ENCODE peak calls at places on chromosomes 3 and 15, in nine cellular contexts. T is tibial nerve; O is PC-9; U is adipocyte; R is lower lobe of right lung; Q is left ventricle myocardium inferior; E is lung; F is CD8-positive, alpha-beta T cell; L is IMR-90. Z is an unnamed sample. For H3K27me3 and H3K4me1, the result is how much of the 10 kb centered on the place peaks cover.

GRCh38 chr3:44914936-44915335 is 40.5 kb downstream of the TGM4 start:
- DNase-seq in T (no peak), O (peak), U (peak), R (no peak), Q (no peak), E (no peak), F (no peak), L (no peak), Z (no peak)

GRCh38 chr15:82739086-82739485 is 29.4 kb upstream of the AP3B2 start:
- DNase-seq in T (no peak), O (no peak), U (no peak), R (no peak), Q (no peak), E (no peak), F (no peak), L (peak), Z (no peak)

GRCh38 chr15:73598540-73599195 is 34.5 kb downstream of the NPTN start:
- DNase-seq in T (no peak), O (no peak), U (peak), R (no peak), Q (no peak), E (no peak), F (no peak), L (peak), Z (no peak)

GRCh38 chr3:66415867-66416428 is 84.9 kb downstream of the LRIG1 start:
- DNase-seq in T (no peak), O (no peak), U (no peak), R (no peak), Q (no peak), E (no peak), F (no peak), L (no peak), Z (no peak)

GRCh38 chr3:177642482-177643163 is 445.3 kb upstream of the TBL1XR1 start:
- DNase-seq in T (no peak), O (no peak), U (no peak), R (no peak), Q (no peak), E (no peak), F (no peak), L (no peak), Z (no peak)

GRCh38 chr3:141959921-141960554 is 83.6 kb downstream of the ATP1B3 start:
- DNase-seq in T (no peak), O (no peak), U (peak), R (no peak), Q (no peak), E (no peak), F (no peak), L (peak), Z (peak)

GRCh38 chr3:157388051-157388450 is 48.6 kb upstream of the PTX3 start:
- DNase-seq in T (no peak), O (no peak), U (no peak), R (no peak), Q (no peak), E (no peak), F (no peak), L (peak), Z (no peak)

GRCh38 chr15:83380026-83380425 is 67.1 kb upstream of the SH3GL3 start:
- DNase-seq in T (no peak), O (no peak), U (no peak), R (no peak), Q (no peak), E (no peak), F (no peak), L (no peak), Z (peak)

GRCh38 chr15:38588672-38589071 is 24.1 kb upstream of the RASGRP1 start:
- DNase-seq in T (no peak), O (no peak), U (peak), R (no peak), Q (no peak), E (no peak), F (no peak), L (no peak), Z (no peak)

GRCh38 chr3:155739154-155739553 is 5.7 kb downstream of the PLCH1 start:
- DNase-seq in T (no peak), O (no peak), U (no peak), R (no peak), Q (no peak), E (no peak), F (no peak), L (peak), Z (no peak)

GRCh38 chr15:51917493-51917892 is 54.1 kb downstream of the LEO1 start:
- DNase-seq in T (no peak), O (peak), U (peak), R (peak), Q (no peak), E (peak), F (no peak), L (peak), Z (no peak)

GRCh38 chr15:66134284-66134683 is 119.3 kb downstream of the MEGF11 start:
- DNase-seq in T (no peak), O (no peak), U (no peak), R (no peak), Q (no peak), E (no peak), F (no peak), L (no peak), Z (no peak)
- H3K27me3 ChIP-seq in T (under half), O (under half), U (half or more), R (under half), Q (under half), E (under half), F (under half), L (half or more), Z (under half)

DNA sequence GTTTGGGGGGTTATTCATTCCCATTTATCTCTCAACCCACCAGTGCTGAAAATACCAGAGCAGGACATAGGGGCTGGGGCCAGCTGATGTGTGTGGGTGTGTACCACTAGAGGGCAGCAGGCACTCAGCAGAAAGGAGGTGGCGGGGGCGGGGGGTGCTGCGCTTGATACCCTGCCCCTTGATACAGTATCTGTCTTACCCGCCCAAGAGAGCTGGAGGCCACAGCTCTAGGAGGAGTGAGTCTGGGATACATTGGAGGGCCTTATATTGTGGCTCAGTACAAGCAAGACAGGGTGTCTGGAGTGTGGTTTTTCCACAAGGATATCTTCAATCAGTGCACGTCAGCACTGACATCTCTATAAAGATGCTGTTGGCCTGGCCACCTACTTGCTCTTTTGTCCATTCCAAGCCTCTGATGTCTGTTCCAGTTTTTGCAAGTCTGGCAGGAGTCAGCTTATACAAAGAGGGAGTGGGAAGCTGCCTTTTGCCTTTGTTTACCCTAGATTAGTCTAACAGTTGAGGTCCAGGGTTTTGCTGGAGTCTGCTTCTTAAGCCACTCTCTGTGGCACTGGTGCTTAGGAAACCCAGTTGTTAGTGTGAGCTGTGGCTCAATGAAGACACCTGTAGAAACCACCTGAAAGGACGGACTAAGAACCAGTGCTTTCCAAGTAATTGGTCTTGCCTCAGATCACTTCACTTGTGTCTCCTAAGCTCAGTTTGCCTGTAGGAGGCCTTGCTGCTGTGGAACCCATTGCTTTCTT is 1.5 kb upstream of the RBM15B start:
- DNase-seq in T (peak), O (no peak), U (peak), R (peak), Q (peak), E (peak), F (peak), L (peak), Z (no peak)
- H3K4me1 ChIP-seq in T (half or more), O (half or more), U (half or more), R (half or more), Q (half or more), E (under half), F (half or more), L (under half), Z (under half)

GRCh38 chr3:13136426-13136825 is 63.2 kb upstream of the IQSEC1 start:
- DNase-seq in T (no peak), O (no peak), U (no peak), R (peak), Q (no peak), E (no peak), F (no peak), L (no peak), Z (no peak)

GRCh38 chr3:13138566-13139145 is 65.4 kb upstream of the IQSEC1 start:
- DNase-seq in T (no peak), O (no peak), U (no peak), R (peak), Q (no peak), E (no peak), F (no peak), L (no peak), Z (no peak)

GRCh38 chr3:13135811-13136321 is 62.6 kb upstream of the IQSEC1 start:
- DNase-seq in T (no peak), O (no peak), U (no peak), R (peak), Q (no peak), E (no peak), F (no peak), L (no peak), Z (no peak)

GRCh38 chr3:13139471-13140065 is 66.3 kb upstream of the IQSEC1 start:
- DNase-seq in T (no peak), O (no peak), U (no peak), R (no peak), Q (no peak), E (no peak), F (no peak), L (no peak), Z (no peak)

GRCh38 chr3:13137808-13138565 is 64.8 kb upstream of the IQSEC1 start:
- DNase-seq in T (no peak), O (no peak), U (no peak), R (peak), Q (no peak), E (no peak), F (no peak), L (no peak), Z (no peak)
- H3K27me3 ChIP-seq in T (under half), O (under half), U (half or more), R (under half), Q (half or more), E (under half), F (under half), L (under half), Z (under half)

GRCh38 chr3:14845180-14845579 is 26.4 kb downstream of the FGD5 start:
- DNase-seq in T (no peak), O (no peak), U (no peak), R (no peak), Q (no peak), E (no peak), F (no peak), L (no peak), Z (no peak)

GRCh38 chr3:14844386-14845170 is 25.8 kb downstream of the FGD5 start:
- DNase-seq in T (no peak), O (no peak), U (no peak), R (no peak), Q (no peak), E (no peak), F (no peak), L (no peak), Z (no peak)

GRCh38 chr3:14847613-14848541 is 29.1 kb downstream of the FGD5 start:
- DNase-seq in T (no peak), O (peak), U (no peak), R (peak), Q (peak), E (peak), F (no peak), L (no peak), Z (no peak)

GRCh38 chr3:14845826-14846225 is 27.1 kb downstream of the FGD5 start:
- DNase-seq in T (no peak), O (no peak), U (no peak), R (no peak), Q (no peak), E (no peak), F (no peak), L (no peak), Z (no peak)

DNA sequence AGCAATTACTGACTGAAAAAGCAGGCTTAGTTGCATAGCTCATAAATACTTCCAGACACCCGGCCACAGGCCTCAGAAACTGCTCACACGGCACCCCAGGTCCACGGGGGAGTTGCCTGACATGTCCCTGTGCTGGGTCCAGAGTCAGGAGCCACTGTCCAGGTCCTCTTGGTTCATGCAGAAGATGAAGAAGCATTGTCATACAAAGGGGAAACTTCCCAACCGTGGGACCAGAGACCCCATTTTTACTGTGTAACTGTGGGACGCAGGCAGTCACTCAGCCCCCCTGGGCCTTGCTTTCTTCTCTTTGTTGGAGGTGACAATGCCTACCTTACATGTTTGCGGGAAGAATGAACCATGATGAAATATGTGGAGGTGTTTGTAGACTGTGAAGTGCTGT is 27.7 kb downstream of the FGD5 start:
- DNase-seq in T (no peak), O (no peak), U (no peak), R (no peak), Q (no peak), E (no peak), F (no peak), L (no peak), Z (no peak)
- H3K4me1 ChIP-seq in T (half or more), O (under half), U (under half), R (half or more), Q (half or more), E (under half), F (under half), L (under half), Z (under half)

GRCh38 chr3:115713247-115713646 is 89.9 kb downstream of the GAP43 start:
- DNase-seq in T (no peak), O (no peak), U (peak), R (peak), Q (no peak), E (peak), F (no peak), L (peak), Z (no peak)
- H3K27me3 ChIP-seq in T (under half), O (under half), U (under half), R (under half), Q (under half), E (under half), F (under half), L (under half), Z (under half)

DNA sequence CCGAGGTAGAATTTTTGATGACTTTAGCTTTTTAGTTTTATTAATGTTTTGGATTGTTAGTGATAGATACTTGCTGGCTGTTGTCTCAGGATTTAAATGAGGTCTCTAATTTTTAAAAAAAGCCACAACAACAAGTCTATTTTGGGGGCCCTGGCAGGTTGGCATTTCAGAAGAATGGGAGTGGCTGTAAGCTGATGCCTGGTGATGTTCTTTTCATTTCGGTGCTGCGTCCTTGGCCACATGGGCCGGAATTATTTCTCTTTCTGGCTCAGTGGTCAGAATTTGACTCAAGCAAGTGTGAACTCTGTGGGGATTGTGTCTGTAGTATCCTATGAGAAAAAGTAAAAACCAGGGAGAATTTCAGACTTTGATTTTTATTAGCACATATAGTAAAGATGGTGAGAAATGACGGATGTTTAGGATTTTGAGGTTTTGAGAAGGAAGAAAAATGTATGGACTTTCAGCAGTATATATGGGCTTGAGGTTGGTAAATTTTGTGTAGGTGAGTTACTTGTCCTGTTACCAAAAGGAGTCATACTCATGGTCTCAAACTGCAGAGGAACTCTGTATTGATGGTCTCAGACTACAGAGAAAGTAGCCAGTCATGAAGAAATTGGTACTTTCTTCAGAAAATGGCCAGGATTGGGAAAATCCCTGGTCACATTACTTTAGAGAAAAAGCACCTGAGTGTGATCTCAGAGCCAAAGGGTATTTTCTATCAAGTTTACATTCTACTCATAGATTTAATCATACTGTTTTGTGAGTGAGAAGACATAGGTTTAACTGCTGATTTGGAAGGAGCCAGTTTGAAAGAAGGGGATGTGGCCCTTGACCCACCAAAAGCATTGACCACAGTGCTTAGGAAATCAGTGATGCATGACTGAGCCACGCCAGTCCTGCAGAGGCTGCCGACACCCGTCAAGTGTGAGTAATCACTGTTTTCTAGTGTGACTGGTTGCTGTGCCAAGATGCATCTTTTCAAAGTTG is 203.3 kb downstream of the AKAP13 start:
- DNase-seq in T (peak), O (peak), U (no peak), R (peak), Q (peak), E (peak), F (peak), L (peak), Z (no peak)
- H3K4me1 ChIP-seq in T (half or more), O (half or more), U (half or more), R (half or more), Q (half or more), E (under half), F (under half), L (under half), Z (under half)

GRCh38 chr3:101148001-101148400 is 154.8 kb upstream of the ABI3BP start:
- DNase-seq in T (no peak), O (no peak), U (no peak), R (no peak), Q (no peak), E (no peak), F (no peak), L (no peak), Z (no peak)
- H3K27me3 ChIP-seq in T (under half), O (under half), U (under half), R (under half), Q (under half), E (under half), F (under half), L (under half), Z (under half)

GRCh38 chr3:127735767-127736693 is 63.3 kb downstream of the ABTB1 start:
- DNase-seq in T (peak), O (peak), U (peak), R (no peak), Q (no peak), E (no peak), F (no peak), L (peak), Z (peak)
- H3K4me1 ChIP-seq in T (half or more), O (under half), U (half or more), R (half or more), Q (half or more), E (under half), F (under half), L (under half), Z (half or more)

GRCh38 chr15:88800026-88800425 is 3.2 kb upstream of the ACAN start:
- DNase-seq in T (no peak), O (no peak), U (peak), R (no peak), Q (no peak), E (no peak), F (no peak), L (peak), Z (no peak)
- H3K27me3 ChIP-seq in T (half or more), O (half or more), U (under half), R (half or more), Q (half or more), E (under half), F (under half), L (under half), Z (under half)

Z was measured in SJSA1.